ENCODE peak calls at places on chromosomes 13 and 19, in nine cellular contexts. H is NCI-H2081; X is NCI-H1092; U is stimulated activated CD4-positive, alpha-beta T cell treated with anti-CD3 and anti-CD28 coated beads, Interleukin-15, amount 100 ng/mL, for 24 hours; Z is OCI-LY7; E is transverse colon; O is stimulated activated CD8-positive, alpha-beta memory T cell treated with anti-CD3 and anti-CD28 coated beads, Interleukin-15, amount 100 ng/mL, for 24 hours; Q is neuronal stem cell; K is progenitor cell of endocrine pancreas. V is an unnamed sample.

GRCh38 chr13:51524312-51524711 is 60.0 kb upstream of the WDFY2 start:
- DNase-seq in O (no peak), Q (no peak), U (no peak), K (no peak), Z (no peak), H (no peak), E (no peak), X (no peak), V (no peak)

GRCh38 chr19:33392341-33393285 is 19.1 kb downstream of the CEBPG start:
- DNase-seq in H (no peak), U (no peak), X (peak), Z (no peak), Q (no peak), K (no peak), E (peak), O (no peak), V (peak)

GRCh38 chr13:34931572-34931971 is 10.5 kb upstream of the NBEA start:
- DNase-seq in O (no peak), E (no peak), Q (no peak), K (no peak), H (no peak), X (no peak), U (no peak), Z (no peak), V (no peak)

GRCh38 chr13:112740502-112741131 is 50.8 kb downstream of the ATP11A start:
- DNase-seq in Q (no peak), X (no peak), K (no peak), Z (no peak), U (no peak), E (peak), O (no peak), H (peak), V (peak)

GRCh38 chr13:41762796-41763195 is 198.1 kb downstream of the VWA8 start:
- DNase-seq in Q (no peak), X (no peak), O (no peak), Z (no peak), H (no peak), U (no peak), E (no peak), K (no peak), V (no peak)

GRCh38 chr19:13122275-13122878 is 4.3 kb downstream of the NACC1 start:
- DNase-seq in U (no peak), X (no peak), H (no peak), K (no peak), E (no peak), Z (no peak), Q (no peak), O (no peak), V (no peak)

GRCh38 chr19:21092107-21092506 is 10.1 kb downstream of the ZNF714 start:
- DNase-seq in Q (no peak), U (no peak), X (no peak), O (no peak), E (no peak), H (no peak), Z (no peak), K (no peak), V (peak)

GRCh38 chr13:98595134-98595533 is 18.2 kb upstream of the STK24 start:
- DNase-seq in E (no peak), K (no peak), O (no peak), Z (no peak), H (no peak), X (no peak), Q (no peak), U (no peak), V (no peak)

GRCh38 chr13:97257800-97258799 is 36.0 kb downstream of the MBNL2 start:
- DNase-seq in U (no peak), E (no peak), K (no peak), O (no peak), X (no peak), Z (no peak), Q (no peak), H (no peak), V (peak)

GRCh38 chr19:33906578-33907335 is 110.1 kb downstream of the KCTD15 start:
- DNase-seq in Q (peak), O (no peak), U (peak), H (no peak), E (no peak), Z (no peak), K (peak), X (no peak), V (peak)

GRCh38 chr13:21812192-21812626 is 141.3 kb downstream of the FGF9 start:
- DNase-seq in H (peak), U (no peak), O (no peak), Q (peak), Z (no peak), X (peak), K (no peak), E (no peak), V (peak)

GRCh38 chr13:48853381-48854102 is 122.2 kb upstream of the FNDC3A start:
- DNase-seq in E (no peak), O (no peak), X (no peak), K (no peak), Q (no peak), H (no peak), Z (no peak), U (peak), V (no peak)

GRCh38 chr13:104389722-104390121 is 1323.5 kb upstream of the SLC10A2 start:
- DNase-seq in E (no peak), X (no peak), K (no peak), Q (no peak), Z (no peak), H (no peak), U (no peak), O (no peak), V (no peak)

GRCh38 chr19:58229255-58229639 is 533 bp downstream of the ZNF544 start:
- DNase-seq in Q (no peak), E (no peak), Z (peak), H (peak), U (peak), O (no peak), X (no peak), K (no peak), V (no peak)

GRCh38 chr19:42098781-42099180 is 22.8 kb downstream of the ZNF574 start:
- DNase-seq in X (no peak), E (no peak), U (no peak), Q (no peak), O (no peak), H (peak), K (no peak), Z (no peak), V (peak)

GRCh38 chr13:102589291-102589822 is 7.4 kb upstream of the TPP2 start:
- DNase-seq in O (no peak), E (no peak), Q (no peak), K (no peak), H (no peak), U (no peak), Z (no peak), X (no peak), V (no peak)

GRCh38 chr19:19342086-19343015 is 21.7 kb downstream of the MAU2 start:
- DNase-seq in Q (peak), H (peak), Z (peak), E (peak), K (peak), X (peak), O (no peak), U (peak), V (peak)

GRCh38 chr19:10104665-10105221 is 1.4 kb upstream of the PPAN start:
- DNase-seq in Z (peak), U (peak), H (no peak), X (no peak), E (peak), O (no peak), Q (no peak), K (no peak), V (no peak)

GRCh38 chr13:20588529-20589110 is 21.7 kb downstream of the IFT88 start:
- DNase-seq in O (no peak), Q (no peak), K (no peak), X (no peak), Z (no peak), H (no peak), U (no peak), E (no peak), V (no peak)

GRCh38 chr19:17121736-17122293 is 46.2 kb downstream of the MYO9B start:
- DNase-seq in Q (no peak), X (no peak), U (no peak), Z (no peak), K (no peak), O (no peak), H (no peak), E (no peak), V (no peak)

GRCh38 chr13:114008964-114009589 is 35.2 kb upstream of the C13orf46 start:
- DNase-seq in U (no peak), H (no peak), Q (no peak), X (no peak), O (no peak), K (no peak), E (no peak), Z (no peak), V (no peak)

V was measured in body of pancreas.